ENCODE peak calls at places on chromosomes 7 and 10, in four cellular contexts. One of them, this sample, is unnamed.

GRCh38 chr10:71621783-71622526 is 97.6 kb downstream of the C10orf105 start:
- DNase-seq in HepG2: peak
- DNase-seq in K562: peak
- DNase-seq in HCT116: peak
- DNase-seq in this sample: no peak

GRCh38 chr10:100656479-100656878 is 88.9 kb upstream of the PAX2 start:
- DNase-seq in K562: no peak
- DNase-seq in HepG2: no peak
- DNase-seq in HCT116: no peak
- DNase-seq in this sample: no peak

GRCh38 chr7:34070486-34071323 is 165.4 kb downstream of the BMPER start:
- DNase-seq in K562: no peak
- DNase-seq in HCT116: no peak
- DNase-seq in HepG2: no peak
- DNase-seq in this sample: no peak

GRCh38 chr10:23864631-23865147 is 344.2 kb upstream of the KIAA1217 start:
- DNase-seq in HepG2: peak
- DNase-seq in HCT116: no peak
- DNase-seq in K562: no peak
- DNase-seq in this sample: no peak

GRCh38 chr10:71742301-71743098 is 22.9 kb upstream of the C10orf105 start:
- DNase-seq in K562: peak
- DNase-seq in HCT116: no peak
- DNase-seq in HepG2: no peak
- DNase-seq in this sample: no peak

GRCh38 chr7:153034791-153035190 is 275.2 kb downstream of the ACTR3B start:
- DNase-seq in K562: no peak
- DNase-seq in HCT116: no peak
- DNase-seq in HepG2: no peak
- DNase-seq in this sample: no peak

GRCh38 chr10:90834326-90834725 is 23.5 kb downstream of the HTR7 start:
- DNase-seq in HepG2: no peak
- DNase-seq in HCT116: no peak
- DNase-seq in K562: no peak
- DNase-seq in this sample: no peak

GRCh38 chr7:29289156-29290021 is 94.8 kb downstream of the CHN2 start:
- DNase-seq in K562: no peak
- DNase-seq in HCT116: no peak
- DNase-seq in HepG2: peak
- DNase-seq in this sample: no peak

GRCh38 chr7:82241371-82241770 is 202.2 kb downstream of the CACNA2D1 start:
- DNase-seq in HCT116: no peak
- DNase-seq in K562: no peak
- DNase-seq in HepG2: no peak
- DNase-seq in this sample: no peak

GRCh38 chr7:1566687-1567081 is 3.1 kb downstream of the PSMG3 start:
- DNase-seq in HepG2: no peak
- DNase-seq in HCT116: no peak
- DNase-seq in K562: no peak
- DNase-seq in this sample: no peak

GRCh38 chr10:31219321-31219720 is 99.7 kb upstream of the ZEB1 start:
- DNase-seq in HepG2: no peak
- DNase-seq in K562: no peak
- DNase-seq in HCT116: no peak
- DNase-seq in this sample: no peak

GRCh38 chr7:128941946-128942526 is 4.3 kb downstream of the IRF5 start:
- DNase-seq in K562: no peak
- DNase-seq in HCT116: no peak
- DNase-seq in HepG2: no peak
- DNase-seq in this sample: no peak
- H3K4me3 ChIP-seq in K562: no peak
- H3K4me3 ChIP-seq in HCT116: no peak
- H3K4me3 ChIP-seq in HepG2: no peak
- H3K4me3 ChIP-seq in this sample: no peak

GRCh38 chr7:117719377-117719776 is 153.9 kb downstream of the CTTNBP2 start:
- DNase-seq in HCT116: no peak
- DNase-seq in K562: no peak
- DNase-seq in HepG2: no peak
- DNase-seq in this sample: no peak

GRCh38 chr7:117717341-117717740 is 155.9 kb downstream of the CTTNBP2 start:
- DNase-seq in K562: no peak
- DNase-seq in HCT116: no peak
- DNase-seq in HepG2: no peak
- DNase-seq in this sample: no peak

GRCh38 chr7:117718116-117718515 is 155.1 kb downstream of the CTTNBP2 start:
- DNase-seq in HCT116: no peak
- DNase-seq in HepG2: no peak
- DNase-seq in K562: no peak
- DNase-seq in this sample: no peak

GRCh38 chr7:117716707-117717294 is 156.4 kb downstream of the CTTNBP2 start:
- DNase-seq in K562: no peak
- DNase-seq in HCT116: no peak
- DNase-seq in HepG2: no peak
- DNase-seq in this sample: no peak

GRCh38 chr7:117715784-117716445 is 157.3 kb downstream of the CTTNBP2 start:
- DNase-seq in HepG2: peak
- DNase-seq in K562: peak
- DNase-seq in HCT116: peak
- DNase-seq in this sample: peak
- TF ChIP-seq SIN3A in HepG2: no peak
- TF ChIP-seq SIN3A in K562: no peak
- TF ChIP-seq SIN3A in HCT116: no peak
- TF ChIP-seq SIN3A in this sample: no peak

DNA sequence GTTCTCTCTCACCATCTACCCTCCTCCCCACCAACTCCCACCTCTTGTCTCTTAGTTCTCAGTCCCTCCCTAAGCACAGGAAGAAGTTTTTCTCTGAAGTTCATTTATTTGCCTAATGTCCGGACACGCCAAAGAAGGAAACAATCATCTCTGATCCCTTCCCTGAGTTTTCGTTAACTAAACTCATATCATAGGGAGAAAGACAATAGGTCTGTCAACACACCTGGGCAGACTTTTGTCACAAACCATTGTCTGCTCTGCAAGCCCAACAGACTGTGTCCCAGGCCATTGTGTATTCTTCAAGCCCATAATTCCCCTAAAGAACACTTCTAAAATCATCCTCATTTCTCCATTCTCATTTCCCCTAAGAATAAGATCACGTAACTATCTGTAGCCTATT is 691.0 kb upstream of the MBL2 start:
- DNase-seq in HepG2: no peak
- DNase-seq in HCT116: no peak
- DNase-seq in K562: no peak
- DNase-seq in this sample: no peak
- TF ChIP-seq TCF7L2 in HepG2: no peak
- TF ChIP-seq TCF7L2 in HCT116: no peak
- TF ChIP-seq TCF7L2 in K562: no peak
- TF ChIP-seq TCF7L2 in this sample: no peak

GRCh38 chr7:30322656-30323355 is 38.4 kb downstream of the ZNRF2 start:
- DNase-seq in HepG2: no peak
- DNase-seq in K562: peak
- DNase-seq in HCT116: no peak
- DNase-seq in this sample: no peak
- H3K4me3 ChIP-seq in HepG2: no peak
- H3K4me3 ChIP-seq in K562: peak
- H3K4me3 ChIP-seq in HCT116: no peak
- H3K4me3 ChIP-seq in this sample: no peak

DNA sequence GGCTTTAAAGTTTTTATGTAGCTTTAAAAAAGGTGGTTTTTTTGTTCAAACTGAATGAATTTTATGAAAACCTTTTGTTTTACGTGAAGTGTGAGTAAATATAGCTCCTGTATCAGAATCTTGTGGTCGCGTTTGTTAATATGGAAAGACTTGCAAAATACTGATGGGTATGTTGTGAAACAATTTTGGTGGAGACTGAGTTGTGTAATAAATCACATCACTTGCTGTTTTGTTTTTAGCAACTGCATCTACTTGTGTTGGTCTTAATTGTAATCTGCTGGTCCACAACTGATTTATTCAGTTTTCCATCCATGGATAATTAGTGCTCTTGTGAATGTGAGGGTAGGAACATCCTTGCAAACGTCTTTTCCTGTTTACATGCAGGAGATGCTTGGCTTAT is 10.5 kb downstream of the PLXDC2 start:
- DNase-seq in HepG2: no peak
- DNase-seq in K562: no peak
- DNase-seq in HCT116: no peak
- DNase-seq in this sample: no peak
- TF ChIP-seq SIN3A in HepG2: no peak
- TF ChIP-seq SIN3A in K562: no peak
- TF ChIP-seq SIN3A in HCT116: no peak
- TF ChIP-seq SIN3A in this sample: no peak

DNA sequence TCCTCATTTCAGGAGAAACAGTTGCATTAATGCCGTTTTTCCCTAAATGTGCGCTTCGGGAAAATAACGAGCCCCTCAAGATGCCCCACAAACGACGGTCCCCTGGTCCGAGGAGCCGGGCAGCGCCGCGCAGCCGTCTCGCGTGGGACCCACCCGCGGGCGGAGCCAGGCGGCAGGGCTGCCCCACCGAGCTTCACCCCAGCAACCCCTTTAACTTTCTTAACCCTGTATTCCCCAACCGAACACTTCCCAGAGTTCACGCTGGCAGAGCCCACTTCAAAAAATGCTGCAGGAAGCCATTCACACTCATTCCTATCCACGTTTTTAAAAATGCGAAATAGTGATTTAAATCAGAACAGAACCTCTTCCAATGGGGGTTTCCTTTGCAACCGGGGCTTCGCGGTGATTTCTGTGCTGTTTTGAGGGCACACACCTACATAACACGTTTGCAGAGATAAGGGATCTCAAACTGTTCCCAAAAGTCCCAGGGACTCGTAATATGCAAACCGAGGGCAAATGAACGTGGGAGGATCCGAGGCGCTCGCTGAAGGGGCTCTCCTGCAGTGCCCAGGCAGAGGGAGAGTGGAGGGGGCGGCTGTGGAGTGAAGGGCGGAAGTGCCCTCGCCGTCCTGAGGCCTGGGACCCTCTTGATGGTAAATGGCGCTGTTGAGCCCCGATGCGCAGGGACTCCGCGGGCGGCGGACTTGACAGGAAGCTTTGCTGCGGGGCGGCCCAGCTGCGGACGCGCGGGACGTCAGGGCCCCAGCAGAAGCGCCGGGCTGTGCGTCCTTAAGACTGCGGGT is 152.1 kb upstream of the YAE1 start:
- DNase-seq in K562: peak
- DNase-seq in HCT116: peak
- DNase-seq in HepG2: peak
- DNase-seq in this sample: no peak
- TF ChIP-seq TCF7L2 in K562: no peak
- TF ChIP-seq TCF7L2 in HCT116: no peak
- TF ChIP-seq TCF7L2 in HepG2: no peak
- TF ChIP-seq TCF7L2 in this sample: no peak

This sample was measured in Panc1.